ENCODE peak calls at places on chromosomes 3 and 15, in nine cellular contexts. One of them, this sample, is unnamed.

GRCh38 chr3:156050918-156051317 is 69.5 kb upstream of the KCNAB1 start:
- DNase-seq in astrocyte of the cerebellum: no peak
- DNase-seq in Peyer's patch: no peak
- DNase-seq in stomach: no peak
- DNase-seq in heart left ventricle: no peak
- DNase-seq in fibroblast of mammary gland: peak; percentile 25
- DNase-seq in lower leg skin: no peak
- DNase-seq in ovary: no peak
- DNase-seq in endothelial cell: no peak
- DNase-seq in this sample: no peak

GRCh38 chr3:150956376-150956775 is 16.2 kb downstream of the CLRN1 start:
- DNase-seq in lower leg skin: no peak
- DNase-seq in heart left ventricle: no peak
- DNase-seq in stomach: no peak
- DNase-seq in fibroblast of mammary gland: peak; percentile 69
- DNase-seq in Peyer's patch: no peak
- DNase-seq in ovary: no peak
- DNase-seq in astrocyte of the cerebellum: peak; percentile 29
- DNase-seq in endothelial cell: no peak
- DNase-seq in this sample: no peak

GRCh38 chr3:50494136-50494535 is 9.3 kb downstream of the CACNA2D2 start:
- DNase-seq in astrocyte of the cerebellum: no peak
- DNase-seq in endothelial cell: no peak
- DNase-seq in heart left ventricle: no peak
- DNase-seq in Peyer's patch: no peak
- DNase-seq in lower leg skin: no peak
- DNase-seq in stomach: no peak
- DNase-seq in ovary: no peak
- DNase-seq in fibroblast of mammary gland: no peak
- DNase-seq in this sample: no peak

GRCh38 chr3:77546246-77546645 is 506.3 kb downstream of the ROBO2 start:
- DNase-seq in heart left ventricle: no peak
- DNase-seq in Peyer's patch: no peak
- DNase-seq in ovary: no peak
- DNase-seq in stomach: no peak
- DNase-seq in astrocyte of the cerebellum: no peak
- DNase-seq in fibroblast of mammary gland: no peak
- DNase-seq in endothelial cell: no peak
- DNase-seq in lower leg skin: no peak
- DNase-seq in this sample: no peak

GRCh38 chr3:13501958-13502790 is 22.1 kb downstream of the HDAC11 start:
- DNase-seq in lower leg skin: no peak
- DNase-seq in stomach: no peak
- DNase-seq in Peyer's patch: no peak
- DNase-seq in endothelial cell: no peak
- DNase-seq in heart left ventricle: peak; percentile 16
- DNase-seq in astrocyte of the cerebellum: no peak
- DNase-seq in ovary: no peak
- DNase-seq in fibroblast of mammary gland: no peak
- DNase-seq in this sample: no peak

GRCh38 chr15:46297766-46298165 is 662.9 kb downstream of the SQOR start:
- DNase-seq in Peyer's patch: no peak
- DNase-seq in heart left ventricle: no peak
- DNase-seq in fibroblast of mammary gland: no peak
- DNase-seq in endothelial cell: no peak
- DNase-seq in astrocyte of the cerebellum: no peak
- DNase-seq in ovary: no peak
- DNase-seq in stomach: no peak
- DNase-seq in lower leg skin: no peak
- DNase-seq in this sample: no peak

GRCh38 chr15:86439614-86440013 is 359.9 kb downstream of the AGBL1 start:
- DNase-seq in ovary: no peak
- DNase-seq in fibroblast of mammary gland: no peak
- DNase-seq in astrocyte of the cerebellum: no peak
- DNase-seq in heart left ventricle: no peak
- DNase-seq in lower leg skin: no peak
- DNase-seq in Peyer's patch: no peak
- DNase-seq in endothelial cell: no peak
- DNase-seq in stomach: no peak
- DNase-seq in this sample: no peak

GRCh38 chr3:82410366-82410765 is 648.9 kb upstream of the GBE1 start:
- DNase-seq in heart left ventricle: no peak
- DNase-seq in Peyer's patch: no peak
- DNase-seq in ovary: no peak
- DNase-seq in lower leg skin: no peak
- DNase-seq in astrocyte of the cerebellum: no peak
- DNase-seq in stomach: no peak
- DNase-seq in fibroblast of mammary gland: no peak
- DNase-seq in endothelial cell: no peak
- DNase-seq in this sample: no peak

GRCh38 chr3:52831500-52832301 is 1.2 kb upstream of the ITIH4 start:
- DNase-seq in heart left ventricle: peak; percentile 68
- DNase-seq in astrocyte of the cerebellum: peak; percentile 53
- DNase-seq in endothelial cell: no peak
- DNase-seq in Peyer's patch: peak; percentile 60
- DNase-seq in fibroblast of mammary gland: peak; percentile 79
- DNase-seq in ovary: peak; percentile 50
- DNase-seq in stomach: peak; percentile 31
- DNase-seq in lower leg skin: no peak
- DNase-seq in this sample: no peak

GRCh38 chr3:11944052-11944673 is 60.0 kb upstream of the SYN2 start:
- DNase-seq in stomach: peak; percentile 28
- DNase-seq in lower leg skin: peak; percentile 54
- DNase-seq in fibroblast of mammary gland: peak; percentile 45
- DNase-seq in Peyer's patch: no peak
- DNase-seq in endothelial cell: peak; percentile 31
- DNase-seq in astrocyte of the cerebellum: no peak
- DNase-seq in heart left ventricle: no peak
- DNase-seq in ovary: no peak
- DNase-seq in this sample: no peak

GRCh38 chr15:101012326-101013040 is 93.3 kb downstream of the LRRK1 start:
- DNase-seq in ovary: no peak
- DNase-seq in heart left ventricle: no peak
- DNase-seq in lower leg skin: peak; percentile 70
- DNase-seq in endothelial cell: no peak
- DNase-seq in fibroblast of mammary gland: no peak
- DNase-seq in Peyer's patch: no peak
- DNase-seq in stomach: no peak
- DNase-seq in astrocyte of the cerebellum: no peak
- DNase-seq in this sample: no peak

GRCh38 chr3:63970596-63971468 is 52.5 kb downstream of the PSMD6 start:
- DNase-seq in lower leg skin: no peak
- DNase-seq in Peyer's patch: no peak
- DNase-seq in astrocyte of the cerebellum: no peak
- DNase-seq in fibroblast of mammary gland: peak; percentile 31
- DNase-seq in heart left ventricle: no peak
- DNase-seq in ovary: no peak
- DNase-seq in stomach: no peak
- DNase-seq in endothelial cell: no peak
- DNase-seq in this sample: no peak

GRCh38 chr3:52537726-52538421 is 1.5 kb downstream of the UQCC5 start:
- DNase-seq in fibroblast of mammary gland: no peak
- DNase-seq in Peyer's patch: no peak
- DNase-seq in lower leg skin: no peak
- DNase-seq in astrocyte of the cerebellum: no peak
- DNase-seq in stomach: no peak
- DNase-seq in heart left ventricle: no peak
- DNase-seq in endothelial cell: peak; percentile 3
- DNase-seq in ovary: no peak
- DNase-seq in this sample: no peak

GRCh38 chr15:52680041-52680391 is 828 bp upstream of the ATOSA start:
- DNase-seq in heart left ventricle: no peak
- DNase-seq in ovary: no peak
- DNase-seq in fibroblast of mammary gland: peak; percentile 38
- DNase-seq in astrocyte of the cerebellum: no peak
- DNase-seq in endothelial cell: no peak
- DNase-seq in Peyer's patch: no peak
- DNase-seq in lower leg skin: no peak
- DNase-seq in stomach: no peak
- DNase-seq in this sample: no peak

GRCh38 chr15:52678468-52679231 is 538 bp downstream of the ATOSA start:
- DNase-seq in ovary: peak; percentile 56
- DNase-seq in astrocyte of the cerebellum: no peak
- DNase-seq in lower leg skin: peak; percentile 91
- DNase-seq in fibroblast of mammary gland: peak; percentile 66
- DNase-seq in heart left ventricle: peak; percentile 71
- DNase-seq in endothelial cell: peak; percentile 68
- DNase-seq in Peyer's patch: peak; percentile 85
- DNase-seq in stomach: peak; percentile 88
- DNase-seq in this sample: peak; percentile 57

GRCh38 chr15:52679232-52680040 is at the start of gene ATOSA:
- DNase-seq in heart left ventricle: peak; percentile 95
- DNase-seq in ovary: peak; percentile 89
- DNase-seq in lower leg skin: peak; percentile 98
- DNase-seq in astrocyte of the cerebellum: peak; percentile 62
- DNase-seq in stomach: peak; percentile 92
- DNase-seq in fibroblast of mammary gland: peak; percentile 83
- DNase-seq in Peyer's patch: peak; percentile 97
- DNase-seq in endothelial cell: peak; percentile 89
- DNase-seq in this sample: peak; percentile 92

GRCh38 chr15:52677593-52677992 is 1.6 kb downstream of the ATOSA start:
- DNase-seq in fibroblast of mammary gland: no peak
- DNase-seq in astrocyte of the cerebellum: no peak
- DNase-seq in stomach: no peak
- DNase-seq in ovary: no peak
- DNase-seq in Peyer's patch: no peak
- DNase-seq in endothelial cell: no peak
- DNase-seq in heart left ventricle: no peak
- DNase-seq in lower leg skin: no peak
- DNase-seq in this sample: no peak

GRCh38 chr15:52678036-52678467 is 1.1 kb downstream of the ATOSA start:
- DNase-seq in fibroblast of mammary gland: peak; percentile 69
- DNase-seq in endothelial cell: peak; percentile 29
- DNase-seq in stomach: peak; percentile 51
- DNase-seq in ovary: peak; percentile 68
- DNase-seq in astrocyte of the cerebellum: no peak
- DNase-seq in Peyer's patch: peak; percentile 86
- DNase-seq in heart left ventricle: peak; percentile 75
- DNase-seq in lower leg skin: peak; percentile 90
- DNase-seq in this sample: peak; percentile 27
- TF ChIP-seq CTCF in fibroblast of mammary gland: peak; percentile 14
- TF ChIP-seq CTCF in endothelial cell: no peak
- TF ChIP-seq CTCF in stomach: no peak
- TF ChIP-seq CTCF in ovary: no peak
- TF ChIP-seq CTCF in astrocyte of the cerebellum: no peak
- TF ChIP-seq CTCF in Peyer's patch: no peak
- TF ChIP-seq CTCF in heart left ventricle: no peak
- TF ChIP-seq CTCF in lower leg skin: no peak
- TF ChIP-seq CTCF in this sample: no peak

GRCh38 chr3:80682951-80683350 is 915.2 kb upstream of the ROBO1 start:
- DNase-seq in astrocyte of the cerebellum: no peak
- DNase-seq in ovary: no peak
- DNase-seq in heart left ventricle: no peak
- DNase-seq in fibroblast of mammary gland: no peak
- DNase-seq in Peyer's patch: no peak
- DNase-seq in lower leg skin: no peak
- DNase-seq in stomach: no peak
- DNase-seq in endothelial cell: no peak
- DNase-seq in this sample: no peak

GRCh38 chr3:80688814-80689213 is 921.0 kb upstream of the ROBO1 start:
- DNase-seq in Peyer's patch: no peak
- DNase-seq in heart left ventricle: no peak
- DNase-seq in ovary: no peak
- DNase-seq in lower leg skin: no peak
- DNase-seq in fibroblast of mammary gland: peak; percentile 10
- DNase-seq in endothelial cell: no peak
- DNase-seq in astrocyte of the cerebellum: peak; percentile 44
- DNase-seq in stomach: no peak
- DNase-seq in this sample: no peak
- TF ChIP-seq CTCF in Peyer's patch: peak; percentile 46
- TF ChIP-seq CTCF in heart left ventricle: no peak
- TF ChIP-seq CTCF in ovary: no peak
- TF ChIP-seq CTCF in lower leg skin: no peak
- TF ChIP-seq CTCF in fibroblast of mammary gland: peak; percentile 25
- TF ChIP-seq CTCF in endothelial cell: peak; percentile 22
- TF ChIP-seq CTCF in astrocyte of the cerebellum: peak; percentile 38
- TF ChIP-seq CTCF in stomach: no peak
- TF ChIP-seq CTCF in this sample: no peak

GRCh38 chr15:60338810-60339209 is 59.0 kb downstream of the ANXA2 start:
- DNase-seq in stomach: no peak
- DNase-seq in Peyer's patch: no peak
- DNase-seq in astrocyte of the cerebellum: no peak
- DNase-seq in heart left ventricle: no peak
- DNase-seq in ovary: no peak
- DNase-seq in lower leg skin: no peak
- DNase-seq in fibroblast of mammary gland: no peak
- DNase-seq in endothelial cell: no peak
- DNase-seq in this sample: no peak

GRCh38 chr15:60343221-60343970 is 54.4 kb downstream of the ANXA2 start:
- DNase-seq in heart left ventricle: no peak
- DNase-seq in lower leg skin: no peak
- DNase-seq in ovary: no peak
- DNase-seq in endothelial cell: no peak
- DNase-seq in Peyer's patch: no peak
- DNase-seq in fibroblast of mammary gland: peak; percentile 60
- DNase-seq in astrocyte of the cerebellum: no peak
- DNase-seq in stomach: no peak
- DNase-seq in this sample: no peak

GRCh38 chr15:60339236-60339635 is 58.5 kb downstream of the ANXA2 start:
- DNase-seq in lower leg skin: no peak
- DNase-seq in ovary: no peak
- DNase-seq in fibroblast of mammary gland: no peak
- DNase-seq in astrocyte of the cerebellum: no peak
- DNase-seq in stomach: no peak
- DNase-seq in heart left ventricle: no peak
- DNase-seq in endothelial cell: no peak
- DNase-seq in Peyer's patch: no peak
- DNase-seq in this sample: no peak

GRCh38 chr15:60337069-60337468 is 60.7 kb downstream of the ANXA2 start:
- DNase-seq in Peyer's patch: no peak
- DNase-seq in lower leg skin: no peak
- DNase-seq in astrocyte of the cerebellum: no peak
- DNase-seq in stomach: no peak
- DNase-seq in fibroblast of mammary gland: no peak
- DNase-seq in endothelial cell: no peak
- DNase-seq in heart left ventricle: no peak
- DNase-seq in ovary: no peak
- DNase-seq in this sample: no peak

GRCh38 chr15:60340207-60340921 is 57.4 kb downstream of the ANXA2 start:
- DNase-seq in Peyer's patch: no peak
- DNase-seq in heart left ventricle: no peak
- DNase-seq in astrocyte of the cerebellum: no peak
- DNase-seq in endothelial cell: no peak
- DNase-seq in stomach: no peak
- DNase-seq in lower leg skin: no peak
- DNase-seq in fibroblast of mammary gland: no peak
- DNase-seq in ovary: no peak
- DNase-seq in this sample: no peak
- TF ChIP-seq CTCF in Peyer's patch: no peak
- TF ChIP-seq CTCF in heart left ventricle: no peak
- TF ChIP-seq CTCF in astrocyte of the cerebellum: no peak
- TF ChIP-seq CTCF in endothelial cell: no peak
- TF ChIP-seq CTCF in stomach: no peak
- TF ChIP-seq CTCF in lower leg skin: no peak
- TF ChIP-seq CTCF in fibroblast of mammary gland: peak; percentile 29
- TF ChIP-seq CTCF in ovary: no peak
- TF ChIP-seq CTCF in this sample: no peak

DNA sequence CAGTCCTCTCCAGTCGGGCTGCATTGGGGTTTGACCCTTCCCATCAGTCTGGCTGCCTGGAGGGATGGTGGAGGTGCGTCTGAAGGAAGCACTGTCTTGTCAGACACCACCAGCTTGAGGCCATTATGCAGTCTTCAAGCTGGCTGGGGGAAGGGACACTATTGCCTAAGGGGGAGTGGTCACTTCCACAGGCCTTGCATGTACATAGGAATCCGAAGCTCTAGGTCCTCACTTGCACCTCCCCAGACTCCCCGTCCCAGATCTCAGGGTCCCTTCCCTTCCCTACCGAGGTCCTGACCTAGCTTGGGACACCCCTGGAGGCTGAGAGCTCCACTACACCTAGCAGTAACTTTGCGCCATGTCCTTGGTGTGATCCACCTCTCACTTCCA is 48.6 kb upstream of the KLF13 start:
- DNase-seq in fibroblast of mammary gland: no peak
- DNase-seq in stomach: peak; percentile 3
- DNase-seq in ovary: no peak
- DNase-seq in lower leg skin: peak; percentile 53
- DNase-seq in astrocyte of the cerebellum: no peak
- DNase-seq in endothelial cell: no peak
- DNase-seq in Peyer's patch: peak; percentile 34
- DNase-seq in heart left ventricle: no peak
- DNase-seq in this sample: no peak
- TF ChIP-seq CTCF in fibroblast of mammary gland: no peak
- TF ChIP-seq CTCF in stomach: no peak
- TF ChIP-seq CTCF in ovary: no peak
- TF ChIP-seq CTCF in lower leg skin: no peak
- TF ChIP-seq CTCF in astrocyte of the cerebellum: no peak
- TF ChIP-seq CTCF in endothelial cell: no peak
- TF ChIP-seq CTCF in Peyer's patch: no peak
- TF ChIP-seq CTCF in heart left ventricle: no peak
- TF ChIP-seq CTCF in this sample: no peak